ENCODE peak calls at places on chromosomes 16 and 17, in five cellular contexts. U, V, Q, G and S are unnamed samples.

GRCh38 chr17:68248199-68248825 is 469 bp downstream of the AMZ2 start:
- DNase-seq in U (no peak), V (no peak), Q (peak; percentile 72), G (peak; percentile 72), S (peak; percentile 80)

GRCh38 chr17:75364078-75364477 is 41.4 kb downstream of the GRB2 start:
- DNase-seq in U (no peak), V (no peak), Q (no peak), G (peak; percentile 87), S (no peak)

GRCh38 chr16:80974649-80975376 is 31.9 kb downstream of the CMC2 start:
- DNase-seq in U (no peak), V (no peak), Q (no peak), G (peak; percentile 8), S (no peak)

GRCh38 chr16:11896776-11897175 is 19.0 kb downstream of the GSPT1 start:
- DNase-seq in U (no peak), V (no peak), Q (no peak), G (peak; percentile 85), S (no peak)

GRCh38 chr17:81685108-81685507 is 1.3 kb downstream of the HGS start:
- DNase-seq in U (no peak), V (no peak), Q (no peak), G (peak; percentile 74), S (no peak)

GRCh38 chr17:32783602-32784001 is 93.3 kb downstream of the MYO1D start:
- DNase-seq in U (no peak), V (no peak), Q (no peak), G (peak; percentile 64), S (no peak)

GRCh38 chr17:17200831-17201230 is 5.3 kb downstream of the PLD6 start:
- DNase-seq in U (no peak), V (no peak), Q (no peak), G (peak; percentile 51), S (no peak)

GRCh38 chr16:23508589-23509440 is 1.5 kb downstream of the GGA2 start:
- DNase-seq in U (no peak), V (no peak), Q (peak; percentile 63), G (peak; percentile 33), S (peak; percentile 31)

GRCh38 chr17:29131814-29132682 is 48.1 kb downstream of the MYO18A start:
- DNase-seq in U (no peak), V (no peak), Q (no peak), G (peak; percentile 95), S (no peak)

GRCh38 chr17:82520041-82520910 is 744 bp downstream of the FOXK2 start:
- DNase-seq in U (no peak), V (no peak), Q (peak; percentile 24), G (peak; percentile 28), S (no peak)

GRCh38 chr17:58476812-58477211 is 11.4 kb downstream of the HSF5 start:
- DNase-seq in U (no peak), V (no peak), Q (no peak), G (no peak), S (no peak)

GRCh38 chr17:65559802-65560627 is 1.4 kb downstream of the AXIN2 start:
- DNase-seq in U (no peak), V (no peak), Q (peak; percentile 44), G (no peak), S (no peak)

GRCh38 chr16:83733301-83733700 is 74.5 kb upstream of the HSBP1 start:
- DNase-seq in U (no peak), V (no peak), Q (no peak), G (no peak), S (no peak)

GRCh38 chr17:5381542-5381941 is 37.9 kb downstream of the NUP88 start:
- DNase-seq in U (no peak), V (no peak), Q (no peak), G (peak; percentile 6), S (no peak)

GRCh38 chr16:81127051-81127450 is 30.9 kb upstream of the GCSH start:
- DNase-seq in U (no peak), V (no peak), Q (no peak), G (peak; percentile 96), S (no peak)

GRCh38 chr17:81221842-81222619 is 734 bp downstream of the CEP131 start:
- DNase-seq in U (no peak), V (no peak), Q (no peak), G (peak; percentile 31), S (no peak)

GRCh38 chr16:82062645-82063058 is 27.6 kb downstream of the HSD17B2 start:
- DNase-seq in U (no peak), V (no peak), Q (no peak), G (peak; percentile 65), S (no peak)

GRCh38 chr16:12661656-12662172 is 142.0 kb downstream of the CPPED1 start:
- DNase-seq in U (no peak), V (no peak), Q (peak; percentile 45), G (peak; percentile 60), S (no peak)

GRCh38 chr17:80069886-80070177 is 31.5 kb upstream of the GAA start:
- DNase-seq in U (no peak), V (no peak), Q (no peak), G (no peak), S (no peak)

GRCh38 chr17:8002646-8003593 is 505 bp downstream of the GUCY2D start:
- DNase-seq in U (no peak), V (no peak), Q (no peak), G (no peak), S (no peak)

GRCh38 chr16:11354733-11355574 is 9.7 kb downstream of the RMI2 start:
- DNase-seq in U (peak; percentile 72), V (no peak), Q (no peak), G (peak; percentile 26), S (no peak)

GRCh38 chr17:72422505-72423285 is 301.9 kb downstream of the SOX9 start:
- DNase-seq in U (no peak), V (no peak), Q (peak; percentile 57), G (peak; percentile 100), S (no peak)

GRCh38 chr17:45372325-45372869 is 55.6 kb upstream of the MAP3K14 start:
- DNase-seq in U (no peak), V (no peak), Q (no peak), G (peak; percentile 28), S (no peak)

GRCh38 chr16:15773964-15774363 is 82.9 kb downstream of the MYH11 start:
- DNase-seq in U (no peak), V (no peak), Q (no peak), G (no peak), S (no peak)

GRCh38 chr17:83194761-83195329 is 115.4 kb downstream of the METRNL start:
- DNase-seq in U (peak; percentile 73), V (no peak), Q (no peak), G (peak; percentile 76), S (no peak)

GRCh38 chr17:2214047-2214717 is 89.4 kb downstream of the SMG6 start:
- DNase-seq in U (no peak), V (no peak), Q (no peak), G (peak; percentile 91), S (peak; percentile 52)

GRCh38 chr16:87851141-87851587 is 18.1 kb downstream of the SLC7A5 start:
- DNase-seq in U (no peak), V (no peak), Q (no peak), G (no peak), S (no peak)

GRCh38 chr17:45677770-45678169 is 106.3 kb upstream of the CRHR1 start:
- DNase-seq in U (no peak), V (no peak), Q (no peak), G (peak; percentile 4), S (peak; percentile 50)

GRCh38 chr17:46771601-46772012 is 46.9 kb downstream of the WNT3 start:
- DNase-seq in U (no peak), V (no peak), Q (peak; percentile 21), G (peak; percentile 38), S (no peak)

GRCh38 chr16:58727028-58727781 is 6.9 kb downstream of the GOT2 start:
- DNase-seq in U (no peak), V (no peak), Q (no peak), G (no peak), S (no peak)

GRCh38 chr16:51607202-51607756 is 456.2 kb upstream of the SALL1 start:
- DNase-seq in U (no peak), V (no peak), Q (no peak), G (no peak), S (no peak)

GRCh38 chr17:880871-881269 is 98.7 kb downstream of the NXN start:
- DNase-seq in U (no peak), V (no peak), Q (no peak), G (no peak), S (no peak)

GRCh38 chr17:4769628-4770027 is 2.1 kb upstream of the TM4SF5 start:
- DNase-seq in U (no peak), V (no peak), Q (no peak), G (peak; percentile 53), S (no peak)

GRCh38 chr17:64357191-64357981 is 33.3 kb downstream of the PECAM1 start:
- DNase-seq in U (peak; percentile 79), V (no peak), Q (no peak), G (peak; percentile 97), S (peak; percentile 60)

GRCh38 chr16:78768723-78769122 is 669.3 kb downstream of the WWOX start:
- DNase-seq in U (no peak), V (no peak), Q (no peak), G (no peak), S (no peak)

GRCh38 chr17:16459850-16460550 is 32.0 kb downstream of the LRRC75A start:
- DNase-seq in U (no peak), V (no peak), Q (no peak), G (peak; percentile 51), S (no peak)